ENCODE peak calls at places on chromosomes 7 and 10, in eight cellular contexts. E, H, K, L, D, V, W and Y are unnamed samples.

GRCh38 chr7:128858380-128859231 is 4.0 kb upstream of the ATP6V1F start:
- DNase-seq in E (no peak), H (no peak), K (no peak), L (peak), D (no peak), V (no peak), W (no peak), Y (no peak)

GRCh38 chr10:31769564-31769963 is 159.1 kb downstream of the ARHGAP12 start:
- DNase-seq in E (no peak), H (no peak), K (peak), L (no peak), D (no peak), V (peak), W (no peak), Y (peak)

GRCh38 chr7:128895320-128895719 is 15.2 kb downstream of the KCP start:
- DNase-seq in E (no peak), H (no peak), K (no peak), L (no peak), D (no peak), V (no peak), W (no peak), Y (no peak)

GRCh38 chr7:97871659-97872024 is 566 bp downstream of the ASNS start:
- DNase-seq in E (no peak), H (peak), K (no peak), L (no peak), D (peak), V (no peak), W (no peak), Y (no peak)

GRCh38 chr10:13890233-13890616 is 303.5 kb downstream of the PRPF18 start:
- DNase-seq in E (no peak), H (no peak), K (peak), L (no peak), D (no peak), V (peak), W (no peak), Y (peak)

GRCh38 chr7:52838981-52839411 is 196.4 kb upstream of the POM121L12 start:
- DNase-seq in E (no peak), H (no peak), K (peak), L (no peak), D (no peak), V (peak), W (no peak), Y (no peak)

GRCh38 chr10:42684517-42684916 is 46.1 kb upstream of the ZNF33B start:
- DNase-seq in E (no peak), H (no peak), K (no peak), L (no peak), D (no peak), V (no peak), W (no peak), Y (no peak)

GRCh38 chr10:8659982-8660381 is 605.5 kb downstream of the GATA3 start:
- DNase-seq in E (no peak), H (no peak), K (no peak), L (no peak), D (no peak), V (no peak), W (no peak), Y (no peak)

GRCh38 chr10:56095506-56096225 is 265.4 kb downstream of the ZWINT start:
- DNase-seq in E (no peak), H (no peak), K (no peak), L (no peak), D (no peak), V (no peak), W (no peak), Y (no peak)

GRCh38 chr10:30748152-30748845 is 118.7 kb upstream of the LYZL2 start:
- DNase-seq in E (no peak), H (no peak), K (no peak), L (no peak), D (no peak), V (no peak), W (no peak), Y (no peak)

GRCh38 chr7:9488555-9488954 is 1055.1 kb downstream of the NXPH1 start:
- DNase-seq in E (no peak), H (no peak), K (peak), L (no peak), D (no peak), V (peak), W (no peak), Y (peak)

DNA sequence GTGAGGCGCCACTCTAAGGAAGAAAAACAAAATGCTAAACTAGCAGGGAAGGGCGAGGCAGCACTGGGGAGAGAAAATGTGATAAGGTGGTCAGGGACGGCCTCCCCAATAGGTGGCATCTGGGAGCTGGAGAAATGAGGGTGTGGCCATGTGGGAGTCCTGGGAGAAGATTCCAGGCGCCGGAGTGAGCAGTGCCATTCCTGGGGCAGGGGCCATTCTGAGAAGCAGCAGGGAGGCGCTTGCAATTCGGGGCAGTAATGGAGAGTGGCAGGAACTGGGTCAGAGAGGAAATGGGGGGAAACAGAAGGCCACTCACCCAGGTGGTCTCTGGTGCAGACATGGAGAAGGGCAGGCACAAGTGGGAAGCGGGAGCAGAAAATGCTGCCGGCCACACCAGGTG is 61.8 kb upstream of the LRRC18 start:
- DNase-seq in E (no peak), H (no peak), K (no peak), L (no peak), D (no peak), V (no peak), W (no peak), Y (no peak)
- TF ChIP-seq CTCF in E (no peak), H (peak), K (no peak), L (no peak), D (no peak), V (no peak), W (no peak), Y (no peak)

DNA sequence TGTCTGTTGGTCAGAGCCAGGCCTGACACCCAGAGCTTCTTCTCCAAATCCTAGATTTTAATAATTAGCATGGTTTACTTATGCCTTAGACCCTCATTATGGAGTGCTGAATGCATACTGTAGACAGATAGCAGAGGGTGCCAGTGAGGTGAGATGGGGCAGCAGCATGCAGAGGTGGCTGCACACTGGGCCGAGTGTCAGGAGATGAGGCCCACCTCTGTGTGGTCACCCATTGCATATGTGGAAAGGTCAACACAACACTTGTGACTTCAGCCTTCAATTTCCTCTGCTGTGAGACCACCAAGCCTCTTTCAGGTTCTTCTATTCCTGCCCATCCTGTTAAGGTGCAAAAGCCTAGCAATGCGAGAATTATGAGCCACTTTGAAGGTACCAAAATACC is 39.7 kb upstream of the NMT2 start:
- DNase-seq in E (no peak), H (no peak), K (no peak), L (no peak), D (no peak), V (no peak), W (no peak), Y (no peak)
- H3K4me3 ChIP-seq in E (no peak), H (no peak), K (no peak), L (no peak), D (no peak), V (no peak), W (no peak), Y (no peak)

GRCh38 chr7:73921623-73922528 is 60.9 kb downstream of the TMEM270 start:
- DNase-seq in E (no peak), H (no peak), K (no peak), L (no peak), D (no peak), V (no peak), W (no peak), Y (no peak)
- TF ChIP-seq CTCF in E (no peak), H (no peak), K (no peak), L (no peak), D (no peak), V (no peak), W (no peak), Y (no peak)

GRCh38 chr10:124944982-124945381 is 3.1 kb downstream of the ZRANB1 start:
- DNase-seq in E (no peak), H (no peak), K (peak), L (no peak), D (no peak), V (peak), W (no peak), Y (peak)
- H3K4me3 ChIP-seq in E (no peak), H (no peak), K (no peak), L (no peak), D (no peak), V (no peak), W (no peak), Y (no peak)

DNA sequence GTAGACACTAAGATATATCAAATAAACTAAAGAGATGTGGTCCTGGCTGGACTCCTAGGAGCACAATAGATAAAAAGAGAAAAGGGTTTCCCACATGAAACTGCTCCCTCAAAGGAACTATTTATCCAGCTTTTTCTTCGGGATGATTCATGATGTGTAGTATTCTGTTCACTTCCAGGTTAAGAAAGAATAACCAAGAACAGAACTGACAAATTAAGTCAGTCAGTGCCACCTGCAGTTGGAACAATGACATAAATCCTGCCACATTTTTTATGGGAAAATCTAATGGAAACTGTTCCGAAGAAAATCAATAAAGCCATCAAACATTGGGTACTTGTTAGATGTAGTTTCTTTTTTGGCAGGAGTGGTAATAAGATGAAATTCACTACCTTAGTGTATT is 87.1 kb downstream of the POLR1F start:
- DNase-seq in E (no peak), H (no peak), K (peak), L (no peak), D (no peak), V (no peak), W (no peak), Y (peak)
- TF ChIP-seq CTCF in E (no peak), H (no peak), K (peak), L (peak), D (no peak), V (no peak), W (no peak), Y (no peak)

DNA sequence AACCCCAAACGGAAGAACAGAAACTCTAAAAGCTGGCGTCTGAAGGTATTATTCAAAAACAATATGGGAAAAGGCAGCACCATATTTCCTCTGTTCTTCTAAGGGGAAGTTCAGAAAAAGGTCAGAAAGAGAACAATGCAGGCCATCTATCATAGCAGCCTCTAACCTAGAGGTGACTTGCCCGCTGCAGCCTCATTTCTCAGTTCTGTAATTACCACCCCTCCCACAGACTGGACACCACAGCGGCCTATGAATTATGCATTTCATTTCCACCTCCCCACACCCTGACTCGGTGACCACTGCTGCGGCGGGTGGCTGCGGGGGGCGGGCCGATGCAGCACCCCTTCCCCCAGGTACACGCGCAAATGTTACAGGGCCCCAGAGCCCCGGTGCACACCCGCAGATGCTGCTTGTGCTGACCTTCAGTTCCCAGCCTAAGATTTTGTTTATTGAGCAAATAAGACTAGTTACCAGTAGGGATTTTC is 125.5 kb downstream of the CLEC2L start:
- DNase-seq in E (no peak), H (peak), K (peak), L (no peak), D (peak), V (no peak), W (no peak), Y (no peak)
- H3K4me3 ChIP-seq in E (no peak), H (no peak), K (no peak), L (no peak), D (peak), V (no peak), W (no peak), Y (no peak)